ENCODE peak calls at places on chromosome 14, in eight cellular contexts. H, M, P, C, V, W, O and F are unnamed samples.

GRCh38 chr14:68470361-68470760 is 322.5 kb downstream of the ZFP36L1 start:
- DNase-seq in P (no peak), O (no peak), W (no peak), C (no peak), V (no peak), M (peak), H (no peak), F (no peak)

GRCh38 chr14:30994681-30995620 is 30.5 kb upstream of the AP4S1 start:
- DNase-seq in O (no peak), V (no peak), W (no peak), M (peak), P (no peak), H (no peak), C (no peak), F (no peak)

GRCh38 chr14:23297096-23297495 is 5.6 kb downstream of the PPP1R3E start:
- DNase-seq in H (no peak), V (no peak), P (no peak), W (no peak), O (no peak), C (no peak), M (no peak), F (no peak)

GRCh38 chr14:29607129-29607528 is 320.5 kb downstream of the PRKD1 start:
- DNase-seq in M (no peak), H (no peak), W (no peak), C (no peak), P (no peak), V (no peak), O (no peak), F (no peak)

GRCh38 chr14:74418031-74418430 is 8.0 kb downstream of the SYNDIG1L start:
- DNase-seq in M (no peak), H (no peak), C (peak), P (no peak), O (no peak), V (no peak), W (no peak), F (no peak)

GRCh38 chr14:52048641-52049204 is 20.1 kb downstream of the NID2 start:
- DNase-seq in W (no peak), H (no peak), M (peak), P (no peak), V (no peak), C (no peak), O (no peak), F (no peak)

GRCh38 chr14:76015191-76015590 is 29.6 kb downstream of the IFT43 start:
- DNase-seq in C (no peak), M (no peak), O (no peak), P (no peak), V (no peak), W (no peak), H (no peak), F (no peak)

GRCh38 chr14:29236848-29237247 is 470.3 kb downstream of the FOXG1 start:
- DNase-seq in M (peak), H (no peak), W (no peak), P (no peak), O (no peak), C (no peak), V (no peak), F (no peak)

GRCh38 chr14:72443256-72443655 is 450.6 kb downstream of the DPF3 start:
- DNase-seq in W (no peak), O (no peak), P (no peak), C (no peak), H (no peak), V (no peak), M (no peak), F (no peak)

GRCh38 chr14:80364274-80364673 is 153.0 kb upstream of the DIO2 start:
- DNase-seq in W (no peak), H (no peak), C (peak), M (peak), V (peak), P (no peak), O (no peak), F (no peak)

GRCh38 chr14:31229638-31230229 is 22.1 kb upstream of the HECTD1 start:
- DNase-seq in M (peak), O (peak), P (no peak), W (no peak), V (no peak), C (peak), H (no peak), F (peak)

GRCh38 chr14:59704054-59704453 is 127.4 kb upstream of the CCDC175 start:
- DNase-seq in H (no peak), V (no peak), M (no peak), P (no peak), C (no peak), O (no peak), W (peak), F (no peak)